ENCODE peak calls at places on chromosomes 3 and 15, in five cellular contexts. S is stomach, W is colonic mucosa, E is ascending aorta, B is transverse colon. R is an unnamed sample.

GRCh38 chr3:129890891-129891290 is 2.6 kb downstream of the TMCC1 start:
- DNase-seq in E (no peak), S (no peak), B (no peak), W (no peak), R (no peak)

GRCh38 chr3:23113455-23114171 is 89.5 kb upstream of the UBE2E2 start:
- DNase-seq in B (no peak), S (no peak), W (no peak), E (no peak), R (no peak)

GRCh38 chr3:109900774-109901173 is 563.4 kb upstream of the DPPA4 start:
- DNase-seq in W (peak; percentile 40), E (no peak), B (no peak), S (no peak), R (no peak)

GRCh38 chr3:136994772-136995516 is 37.2 kb downstream of the IL20RB start:
- DNase-seq in S (peak; percentile 89), E (peak; percentile 95), W (peak; percentile 93), B (peak; percentile 92), R (peak; percentile 90)

GRCh38 chr3:109597438-109597837 is 260.1 kb upstream of the DPPA4 start:
- DNase-seq in B (no peak), E (no peak), S (no peak), W (no peak), R (no peak)

GRCh38 chr3:46716461-46717441 is 918 bp downstream of the PRSS50 start:
- DNase-seq in W (peak; percentile 9), S (peak; percentile 15), E (no peak), B (no peak), R (peak; percentile 69)

GRCh38 chr3:4589475-4590111 is 96.4 kb downstream of the ITPR1 start:
- DNase-seq in S (no peak), B (no peak), W (no peak), E (no peak), R (no peak)

GRCh38 chr3:81289676-81290075 is 471.8 kb downstream of the GBE1 start:
- DNase-seq in S (no peak), E (no peak), B (no peak), W (no peak), R (no peak)

GRCh38 chr3:129975332-129976090 is 991 bp downstream of the TRH start:
- DNase-seq in E (no peak), S (no peak), W (no peak), B (peak; percentile 10), R (no peak)

GRCh38 chr3:43919067-43919466 is 228.3 kb downstream of the ABHD5 start:
- DNase-seq in E (no peak), B (no peak), W (no peak), S (no peak), R (no peak)

GRCh38 chr3:122923611-122924010 is 104.0 kb downstream of the SEMA5B start:
- DNase-seq in S (no peak), E (peak; percentile 13), W (no peak), B (no peak), R (peak; percentile 13)

GRCh38 chr3:184756151-184756681 is 44.4 kb upstream of the MAGEF1 start:
- DNase-seq in E (no peak), S (no peak), W (no peak), B (no peak), R (no peak)

GRCh38 chr3:192816274-192816853 is 89.0 kb upstream of the FGF12 start:
- DNase-seq in W (no peak), S (no peak), B (no peak), E (no peak), R (no peak)

GRCh38 chr3:156680243-156680930 is 6.0 kb downstream of the TIPARP start:
- DNase-seq in B (no peak), E (no peak), S (no peak), W (no peak), R (no peak)

GRCh38 chr15:84748274-84749110 is at the start of gene ZNF592:
- DNase-seq in W (peak; percentile 83), E (peak; percentile 92), B (peak; percentile 89), S (peak; percentile 89), R (peak; percentile 84)

GRCh38 chr3:154783053-154784037 is 296.8 kb upstream of the MME start:
- DNase-seq in B (no peak), S (no peak), E (no peak), W (no peak), R (no peak)

GRCh38 chr3:31695280-31696008 is 162.7 kb downstream of the STT3B start:
- DNase-seq in E (no peak), B (peak; percentile 14), W (no peak), S (peak; percentile 36), R (no peak)

GRCh38 chr15:56149071-56149470 is 94.6 kb downstream of the RFX7 start:
- DNase-seq in S (no peak), B (no peak), E (no peak), W (no peak), R (no peak)

GRCh38 chr3:154252759-154253638 is 71.3 kb downstream of the DHX36 start:
- DNase-seq in W (peak; percentile 92), E (peak; percentile 95), B (peak; percentile 89), S (peak; percentile 91), R (peak; percentile 95)

GRCh38 chr3:46926039-46926438 is 48.5 kb downstream of the PTH1R start:
- DNase-seq in W (no peak), E (no peak), S (no peak), B (peak; percentile 9), R (no peak)

GRCh38 chr15:90062023-90062728 is 40.1 kb downstream of the IDH2 start:
- DNase-seq in B (peak; percentile 91), S (peak; percentile 83), W (peak; percentile 91), E (no peak), R (no peak)

GRCh38 chr15:75891895-75892294 is 11.8 kb upstream of the FBXO22 start:
- DNase-seq in E (no peak), W (no peak), S (no peak), B (no peak), R (no peak)

GRCh38 chr15:85329561-85330421 is 50.6 kb upstream of the AKAP13 start:
- DNase-seq in S (no peak), E (no peak), W (peak; percentile 64), B (peak; percentile 44), R (no peak)

GRCh38 chr3:9947025-9947995 is 4.9 kb downstream of the PRRT3 start:
- DNase-seq in E (peak; percentile 88), W (peak; percentile 79), B (peak; percentile 80), S (peak; percentile 81), R (peak; percentile 83)
- H3K4me1 ChIP-seq in E (peaks cover 5% of the 10 kb centered on the region), W (peaks cover 5% of the 10 kb centered on the region), B (peaks cover 31% of the 10 kb centered on the region), S (peaks cover 34% of the 10 kb centered on the region), R (peaks cover 31% of the 10 kb centered on the region)

GRCh38 chr15:82647045-82647834 is at the start of gene CPEB1:
- DNase-seq in B (peak; percentile 42), E (peak; percentile 72), W (peak; percentile 34), S (no peak), R (no peak)

GRCh38 chr15:82650046-82650670 is 3.0 kb upstream of the CPEB1 start:
- DNase-seq in E (no peak), W (no peak), B (no peak), S (no peak), R (no peak)

GRCh38 chr15:82647835-82648256 is 683 bp upstream of the CPEB1 start:
- DNase-seq in B (peak; percentile 15), E (no peak), W (no peak), S (no peak), R (no peak)

GRCh38 chr15:82649226-82649999 is 2.2 kb upstream of the CPEB1 start:
- DNase-seq in W (no peak), E (no peak), S (no peak), B (no peak), R (no peak)

GRCh38 chr15:82648257-82649103 is 1.3 kb upstream of the CPEB1 start:
- DNase-seq in B (no peak), E (no peak), W (no peak), S (no peak), R (no peak)
- H3K27me3 ChIP-seq in B (peaks cover 59% of the 10 kb centered on the region), E (no peaks in the 10 kb centered on the region), W (peaks cover 30% of the 10 kb centered on the region), S (peaks cover 57% of the 10 kb centered on the region), R (peaks cover 36% of the 10 kb centered on the region)

GRCh38 chr3:16551342-16551976 is 38.0 kb upstream of the RFTN1 start:
- DNase-seq in W (no peak), E (no peak), B (no peak), S (no peak), R (no peak)

GRCh38 chr3:16550305-16550675 is 36.8 kb upstream of the RFTN1 start:
- DNase-seq in S (no peak), W (no peak), B (no peak), E (no peak), R (no peak)

GRCh38 chr3:16550676-16551341 is 37.3 kb upstream of the RFTN1 start:
- DNase-seq in S (peak; percentile 50), B (peak; percentile 64), W (peak; percentile 81), E (peak; percentile 89), R (peak; percentile 84)

GRCh38 chr3:16554126-16554525 is 40.6 kb upstream of the RFTN1 start:
- DNase-seq in B (no peak), E (no peak), W (no peak), S (no peak), R (no peak)

DNA sequence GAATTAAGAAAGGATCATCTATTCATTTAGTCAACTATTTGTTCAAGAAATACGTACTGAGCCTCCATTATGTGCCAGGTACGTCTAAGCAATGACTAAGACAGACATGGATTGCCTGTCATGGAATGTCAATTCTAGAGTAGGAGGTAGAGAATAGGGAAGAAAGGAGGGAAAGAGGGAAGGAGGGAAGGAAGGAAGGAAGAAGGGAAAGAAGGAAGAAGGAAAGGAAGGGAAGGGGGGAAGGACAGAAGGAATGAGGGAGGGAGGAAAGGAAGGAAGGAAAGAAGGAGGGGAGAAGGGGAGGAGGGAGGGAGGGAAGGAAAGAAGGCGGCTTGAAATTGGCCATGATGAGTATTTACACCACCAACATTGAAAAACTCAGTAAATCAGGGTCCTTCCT is 39.3 kb upstream of the RFTN1 start:
- DNase-seq in W (no peak), E (no peak), S (no peak), B (no peak), R (no peak)
- H3K4me3 ChIP-seq in W (no peak overlapping the region), E (no peak overlapping the region), S (no peak overlapping the region), B (no peak overlapping the region), R (no peak overlapping the region)

GRCh38 chr3:30643763-30644462 is 37.5 kb downstream of the TGFBR2 start:
- DNase-seq in B (peak; percentile 59), E (no peak), S (peak; percentile 31), W (no peak), R (no peak)

GRCh38 chr3:30644615-30645014 is 38.2 kb downstream of the TGFBR2 start:
- DNase-seq in W (peak; percentile 48), E (no peak), S (peak; percentile 40), B (peak; percentile 47), R (peak; percentile 67)

GRCh38 chr3:30645077-30645476 is 38.7 kb downstream of the TGFBR2 start:
- DNase-seq in B (no peak), E (no peak), S (no peak), W (no peak), R (no peak)

GRCh38 chr3:30646961-30647752 is 40.8 kb downstream of the TGFBR2 start:
- DNase-seq in E (no peak), B (no peak), S (no peak), W (no peak), R (no peak)

DNA sequence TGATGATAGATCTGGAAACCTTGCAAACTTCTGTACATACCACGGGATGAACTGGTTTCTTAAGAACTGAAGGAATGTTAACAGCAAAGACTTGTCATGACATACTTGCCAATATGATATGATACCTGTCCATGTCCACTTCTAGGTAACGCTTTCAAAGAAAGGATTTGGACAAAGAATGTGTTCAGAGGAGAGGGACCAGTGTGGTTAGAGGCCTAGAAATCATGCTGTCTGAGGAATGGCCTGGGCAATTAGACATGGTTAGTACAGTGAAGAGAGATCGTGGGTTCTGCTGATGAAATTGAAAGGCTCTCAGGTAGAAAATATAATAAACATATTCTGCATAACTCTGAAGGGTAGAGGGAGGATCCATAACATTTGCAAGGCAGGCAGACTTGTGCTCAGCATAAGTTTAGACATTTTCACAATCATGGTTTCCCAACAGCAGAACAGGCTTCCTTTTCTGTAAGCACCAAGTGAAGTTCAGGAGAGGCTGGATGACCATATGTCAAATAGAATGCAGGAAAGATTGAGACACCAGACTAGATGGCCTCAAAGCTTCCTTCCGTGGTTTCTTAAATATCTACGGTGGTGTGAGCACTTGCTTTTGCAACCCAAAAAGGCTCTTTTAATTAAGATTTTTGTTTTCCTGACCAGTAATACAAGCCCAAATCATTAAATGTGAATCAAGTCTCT is 39.9 kb downstream of the TGFBR2 start:
- DNase-seq in S (no peak), B (no peak), W (no peak), E (no peak), R (no peak)
- H3K4me1 ChIP-seq in S (peaks cover 42% of the 10 kb centered on the region), B (peaks cover 39% of the 10 kb centered on the region), W (peaks cover 5% of the 10 kb centered on the region), E (peaks cover 11% of the 10 kb centered on the region), R (peaks cover 56% of the 10 kb centered on the region)

R was measured in suprapubic skin.